ENCODE peak calls at places on chromosome X, in four cellular contexts. M is GM12878, J is K562, N is HepG2. V is an unnamed sample.

GRCh38 chrX:129831486-129831885 is 12.2 kb downstream of the ZDHHC9 start:
- DNase-seq in N (no peak), M (no peak), J (no peak), V (no peak)

GRCh38 chrX:45322820-45323219 is 122.1 kb upstream of the DIPK2B start:
- DNase-seq in M (no peak), N (no peak), J (no peak), V (no peak)

GRCh38 chrX:46791927-46792825 is 33.3 kb upstream of the SLC9A7 start:
- DNase-seq in J (no peak), N (peak), M (peak), V (peak)

GRCh38 chrX:22109442-22109841 is 77.3 kb downstream of the PHEX start:
- DNase-seq in J (no peak), M (no peak), N (no peak), V (no peak)

GRCh38 chrX:133852837-133853236 is 132.6 kb downstream of the GPC3 start:
- DNase-seq in N (no peak), J (no peak), M (no peak), V (no peak)

GRCh38 chrX:107447642-107448041 is 1.8 kb upstream of the FRMPD3 start:
- DNase-seq in N (no peak), M (no peak), J (no peak), V (no peak)

GRCh38 chrX:24720036-24720435 is 26.3 kb downstream of the POLA1 start:
- DNase-seq in M (no peak), N (no peak), J (no peak), V (no peak)

GRCh38 chrX:48058621-48059295 is 12.7 kb downstream of the ZNF630 start:
- DNase-seq in N (no peak), M (no peak), J (no peak), V (no peak)

GRCh38 chrX:150913511-150913910 is 15.0 kb upstream of the CD99L2 start:
- DNase-seq in J (no peak), N (no peak), M (no peak), V (no peak)

GRCh38 chrX:53263597-53264094 is 17.7 kb downstream of the IQSEC2 start:
- DNase-seq in N (no peak), M (no peak), J (peak), V (no peak)

GRCh38 chrX:17475820-17476219 is 100.8 kb downstream of the NHS start:
- DNase-seq in N (no peak), M (no peak), J (no peak), V (no peak)

GRCh38 chrX:12901486-12901885 is 4.9 kb upstream of the TLR8 start:
- DNase-seq in M (no peak), N (peak), J (peak), V (peak)

GRCh38 chrX:120365320-120365719 is 3.4 kb downstream of the ATP1B4 start:
- DNase-seq in N (peak), J (peak), M (no peak), V (peak)

GRCh38 chrX:149092179-149092578 is 412.9 kb downstream of the IDS start:
- DNase-seq in N (no peak), M (no peak), J (no peak), V (no peak)

GRCh38 chrX:131762802-131763234 is 218.9 kb downstream of the OR13H1 start:
- DNase-seq in J (peak), N (no peak), M (peak), V (no peak)

GRCh38 chrX:7132335-7133035 is 15.0 kb upstream of the STS start:
- DNase-seq in J (peak), N (peak), M (no peak), V (peak)

GRCh38 chrX:74133156-74133796 is 170.7 kb upstream of the ZCCHC13 start:
- DNase-seq in M (peak), J (peak), N (peak), V (no peak)

GRCh38 chrX:131975851-131976250 is 47.3 kb upstream of the STK26 start:
- DNase-seq in N (no peak), M (no peak), J (no peak), V (no peak)

GRCh38 chrX:155334486-155335316 is at the start of gene CLIC2:
- DNase-seq in M (no peak), N (no peak), J (peak), V (no peak)

GRCh38 chrX:111098874-111099273 is 2.9 kb downstream of the PAK3 start:
- DNase-seq in N (peak), M (no peak), J (peak), V (peak)

GRCh38 chrX:8760021-8760420 is 28.1 kb upstream of the ANOS1 start:
- DNase-seq in J (no peak), N (no peak), M (no peak), V (no peak)

GRCh38 chrX:11557120-11557519 is 108.6 kb downstream of the ARHGAP6 start:
- DNase-seq in N (no peak), J (no peak), M (no peak), V (no peak)

GRCh38 chrX:38215141-38215540 is 5.5 kb downstream of the SRPX start:
- DNase-seq in J (no peak), M (no peak), N (no peak), V (no peak)

GRCh38 chrX:72714471-72714916 is 388 bp upstream of the PHKA1 start:
- DNase-seq in N (peak), J (no peak), M (no peak), V (peak)

GRCh38 chrX:139971394-139971749 is 6.1 kb upstream of the CXorf66 start:
- DNase-seq in M (no peak), N (no peak), J (no peak), V (no peak)

GRCh38 chrX:46959101-46959500 is 46.9 kb downstream of the JADE3 start:
- DNase-seq in M (no peak), N (no peak), J (no peak), V (no peak)

GRCh38 chrX:30649859-30650258 is 3.4 kb upstream of the GK start:
- DNase-seq in N (peak), M (no peak), J (no peak), V (no peak)

GRCh38 chrX:121579016-121579760 is 531.8 kb downstream of the GLUD2 start:
- DNase-seq in M (peak), J (peak), N (peak), V (no peak)

GRCh38 chrX:78708171-78708570 is 39.3 kb upstream of the LPAR4 start:
- DNase-seq in N (peak), J (no peak), M (no peak), V (peak)

GRCh38 chrX:147468600-147468999 is 443.1 kb upstream of the FMR1 start:
- DNase-seq in J (no peak), M (no peak), N (no peak), V (no peak)

DNA sequence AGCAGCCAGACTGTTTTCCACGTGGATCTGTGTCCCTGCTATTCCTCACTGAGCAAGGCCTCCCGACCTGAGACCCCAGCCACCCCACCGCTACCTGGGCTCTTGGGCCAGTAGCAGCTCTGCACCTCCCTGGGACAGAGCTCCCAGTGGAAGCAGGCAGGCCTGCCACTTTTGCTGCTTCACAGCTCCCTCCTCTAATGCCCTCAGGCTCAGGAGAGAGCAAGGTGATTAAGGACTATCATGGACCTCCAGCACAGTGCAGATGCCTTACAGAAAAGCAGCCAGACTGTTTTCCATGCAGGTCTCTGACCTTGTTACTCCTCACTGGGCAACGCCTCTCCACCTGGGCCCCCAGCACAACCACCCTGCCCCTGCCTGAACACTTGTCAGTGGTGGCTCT is 37.0 kb downstream of the AWAT2 start:
- DNase-seq in N (no peak), J (no peak), M (no peak), V (no peak)
- TF ChIP-seq TCF7 in N (no peak), J (no peak), M (no peak), V (no peak)

GRCh38 chrX:41779941-41780340 is 56.0 kb downstream of the GPR82 start:
- DNase-seq in M (no peak), J (no peak), N (no peak), V (no peak)
- TF ChIP-seq TCF7 in M (no peak), J (no peak), N (no peak), V (no peak)

GRCh38 chrX:40420899-40421729 is 159.7 kb upstream of the ATP6AP2 start:
- DNase-seq in M (peak), J (no peak), N (peak), V (no peak)
- TF ChIP-seq TCF7 in M (no peak), J (no peak), N (no peak), V (no peak)

GRCh38 chrX:138710311-138710791 is 1.2 kb downstream of the FGF13 start:
- DNase-seq in M (no peak), J (no peak), N (no peak), V (peak)

GRCh38 chrX:138710866-138711331 is 618 bp downstream of the FGF13 start:
- DNase-seq in J (no peak), N (no peak), M (no peak), V (peak)

GRCh38 chrX:138708268-138708667 is 3.2 kb downstream of the FGF13 start:
- DNase-seq in J (no peak), M (no peak), N (no peak), V (no peak)

GRCh38 chrX:138711399-138712347 is at the start of gene FGF13:
- DNase-seq in J (no peak), N (peak), M (no peak), V (peak)

DNA sequence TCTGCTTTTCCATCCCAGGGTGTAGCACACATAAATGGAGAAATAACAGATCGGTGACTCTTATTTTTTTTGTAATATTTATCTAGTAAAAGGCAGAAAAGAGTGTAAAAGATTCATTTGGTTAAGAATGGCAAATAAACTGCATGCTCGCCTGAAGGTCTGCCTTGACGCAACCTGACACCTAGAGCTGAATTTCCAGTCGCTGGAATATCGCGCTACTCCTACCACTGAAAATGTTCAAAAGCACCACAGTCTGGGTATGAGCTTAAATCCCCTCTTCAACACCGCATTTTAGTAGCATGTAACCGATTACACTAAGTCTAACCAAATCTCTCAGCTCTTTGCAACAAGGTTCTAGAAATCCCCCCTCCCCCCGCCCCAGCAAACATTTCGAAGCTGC is 1.6 kb downstream of the FGF13 start:
- DNase-seq in M (no peak), N (no peak), J (no peak), V (peak)
- TF ChIP-seq TCF7 in M (no peak), N (no peak), J (no peak), V (no peak)

GRCh38 chrX:40632199-40632598 is 9.0 kb downstream of the MPC1L start:
- DNase-seq in J (no peak), N (no peak), M (no peak), V (no peak)

GRCh38 chrX:40625294-40625693 is 2.1 kb downstream of the MPC1L start:
- DNase-seq in N (no peak), J (no peak), M (no peak), V (no peak)

GRCh38 chrX:40623665-40624064 is 437 bp downstream of the MPC1L start:
- DNase-seq in M (no peak), N (no peak), J (no peak), V (no peak)

GRCh38 chrX:40622741-40623536 is at the start of gene MPC1L:
- DNase-seq in N (no peak), J (no peak), M (no peak), V (no peak)

GRCh38 chrX:40628506-40628905 is 5.3 kb downstream of the MPC1L start:
- DNase-seq in J (no peak), M (no peak), N (no peak), V (no peak)
- TF ChIP-seq TCF7 in J (no peak), M (no peak), N (no peak), V (no peak)

GRCh38 chrX:1392376-1393130 is 640 bp upstream of the SLC25A6 start:
- DNase-seq in M (no peak), N (no peak), J (peak), V (peak)
- TF ChIP-seq TCF7 in M (no peak), N (no peak), J (no peak), V (no peak)

DNA sequence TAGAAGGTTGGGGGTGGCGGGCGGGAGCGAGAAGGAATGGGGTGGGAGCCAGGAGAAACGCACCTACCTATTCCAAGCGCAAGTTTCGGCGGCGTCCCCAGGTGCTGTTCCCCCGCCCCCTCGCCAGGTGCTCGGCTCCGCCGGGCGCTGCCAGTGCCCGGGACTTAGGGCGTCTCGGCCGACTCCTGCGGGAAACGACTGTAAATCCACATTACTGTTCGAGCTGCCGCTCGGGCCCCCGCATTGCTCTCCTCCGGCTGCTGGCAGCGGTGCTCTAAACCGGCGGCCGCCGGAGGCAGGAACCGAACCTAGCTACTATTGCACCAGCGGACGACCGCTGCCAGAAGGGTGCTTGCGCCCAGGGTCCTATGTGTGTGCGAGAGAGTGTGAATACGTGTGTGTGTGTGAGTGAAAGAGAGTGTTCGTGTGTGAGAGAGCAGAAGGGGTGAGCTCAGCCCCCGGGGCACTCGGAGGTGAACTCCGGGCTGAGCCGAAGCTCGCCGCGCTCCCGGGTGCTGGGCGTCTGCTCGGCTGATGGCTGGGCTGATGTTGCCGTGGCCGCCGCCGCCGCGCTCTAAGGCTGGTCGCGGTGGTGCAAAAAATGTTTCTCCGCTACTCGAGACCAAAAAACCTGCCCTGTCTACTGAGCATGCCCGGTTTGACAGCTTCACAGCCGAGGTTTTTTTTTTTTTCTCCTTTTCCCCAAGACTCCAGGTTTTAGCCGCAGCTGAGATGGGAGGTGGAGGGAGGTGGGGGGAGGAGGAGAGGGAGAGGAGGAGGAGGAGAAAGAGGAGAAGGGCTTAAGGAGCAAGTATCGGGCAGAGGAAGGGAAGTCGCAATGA is 115.7 kb upstream of the TEX13C start:
- DNase-seq in N (no peak), M (no peak), J (no peak), V (peak)
- TF ChIP-seq TCF7 in N (no peak), M (no peak), J (no peak), V (no peak)